ENCODE peak calls at places on chromosomes 11 and 22, in five cellular contexts. One of them, this sample, is unnamed.

GRCh38 chr22:43616645-43617044 is 195.5 kb downstream of the EFCAB6 start:
- DNase-seq in midbrain: no peak
- DNase-seq in effector memory CD4-positive, alpha-beta T cell: no peak
- DNase-seq in endothelial cell of umbilical vein: no peak
- DNase-seq in astrocyte: no peak
- DNase-seq in this sample: no peak

GRCh38 chr22:38869663-38870062 is 2.4 kb downstream of the CBX6 start:
- DNase-seq in midbrain: no peak
- DNase-seq in endothelial cell of umbilical vein: no peak
- DNase-seq in effector memory CD4-positive, alpha-beta T cell: no peak
- DNase-seq in astrocyte: no peak
- DNase-seq in this sample: no peak

GRCh38 chr11:63573881-63574855 is 11.0 kb upstream of the PLAAT2 start:
- DNase-seq in astrocyte: peak; percentile 55
- DNase-seq in endothelial cell of umbilical vein: peak; percentile 32
- DNase-seq in midbrain: peak; percentile 49
- DNase-seq in effector memory CD4-positive, alpha-beta T cell: no peak
- DNase-seq in this sample: no peak

GRCh38 chr22:29319072-29319471 is 3.6 kb upstream of the RASL10A start:
- DNase-seq in endothelial cell of umbilical vein: no peak
- DNase-seq in astrocyte: no peak
- DNase-seq in effector memory CD4-positive, alpha-beta T cell: no peak
- DNase-seq in midbrain: no peak
- DNase-seq in this sample: no peak

GRCh38 chr11:17273668-17274321 is 2.7 kb upstream of the NUCB2 start:
- DNase-seq in endothelial cell of umbilical vein: no peak
- DNase-seq in midbrain: no peak
- DNase-seq in effector memory CD4-positive, alpha-beta T cell: no peak
- DNase-seq in astrocyte: no peak
- DNase-seq in this sample: no peak

GRCh38 chr11:117426297-117426685 is 98.6 kb downstream of the CEP164 start:
- DNase-seq in astrocyte: no peak
- DNase-seq in effector memory CD4-positive, alpha-beta T cell: peak; percentile 27
- DNase-seq in midbrain: peak; percentile 64
- DNase-seq in endothelial cell of umbilical vein: peak; percentile 46
- DNase-seq in this sample: peak; percentile 51

GRCh38 chr11:108223449-108224149 is 732 bp downstream of the ATM start:
- DNase-seq in effector memory CD4-positive, alpha-beta T cell: no peak
- DNase-seq in endothelial cell of umbilical vein: no peak
- DNase-seq in astrocyte: peak; percentile 48
- DNase-seq in midbrain: no peak
- DNase-seq in this sample: no peak

GRCh38 chr11:62804310-62805043 is 763 bp downstream of the NXF1 start:
- DNase-seq in effector memory CD4-positive, alpha-beta T cell: no peak
- DNase-seq in astrocyte: peak; percentile 42
- DNase-seq in endothelial cell of umbilical vein: peak; percentile 76
- DNase-seq in midbrain: no peak
- DNase-seq in this sample: no peak

GRCh38 chr11:6719588-6719987 is 36.4 kb upstream of the MRPL17 start:
- DNase-seq in effector memory CD4-positive, alpha-beta T cell: no peak
- DNase-seq in midbrain: no peak
- DNase-seq in astrocyte: no peak
- DNase-seq in endothelial cell of umbilical vein: no peak
- DNase-seq in this sample: no peak

GRCh38 chr11:116852261-116853125 is 15.1 kb upstream of the APOA1 start:
- DNase-seq in midbrain: no peak
- DNase-seq in endothelial cell of umbilical vein: peak; percentile 63
- DNase-seq in effector memory CD4-positive, alpha-beta T cell: no peak
- DNase-seq in astrocyte: peak; percentile 49
- DNase-seq in this sample: no peak

GRCh38 chr11:125242141-125242780 is 77.7 kb downstream of the PKNOX2 start:
- DNase-seq in effector memory CD4-positive, alpha-beta T cell: no peak
- DNase-seq in astrocyte: no peak
- DNase-seq in midbrain: no peak
- DNase-seq in endothelial cell of umbilical vein: peak; percentile 19
- DNase-seq in this sample: no peak

GRCh38 chr11:65869643-65870306 is 2.8 kb downstream of the EFEMP2 start:
- DNase-seq in astrocyte: no peak
- DNase-seq in endothelial cell of umbilical vein: no peak
- DNase-seq in effector memory CD4-positive, alpha-beta T cell: no peak
- DNase-seq in midbrain: no peak
- DNase-seq in this sample: no peak

GRCh38 chr22:35987487-35987886 is 41.1 kb downstream of the RBFOX2 start:
- DNase-seq in astrocyte: no peak
- DNase-seq in effector memory CD4-positive, alpha-beta T cell: no peak
- DNase-seq in midbrain: no peak
- DNase-seq in endothelial cell of umbilical vein: no peak
- DNase-seq in this sample: no peak

GRCh38 chr11:117143390-117143789 is 697 bp upstream of the PAFAH1B2 start:
- DNase-seq in astrocyte: peak; percentile 45
- DNase-seq in endothelial cell of umbilical vein: no peak
- DNase-seq in effector memory CD4-positive, alpha-beta T cell: no peak
- DNase-seq in midbrain: no peak
- DNase-seq in this sample: no peak

GRCh38 chr11:9264381-9265210 is 554 bp downstream of the DENND5A start:
- DNase-seq in effector memory CD4-positive, alpha-beta T cell: no peak
- DNase-seq in endothelial cell of umbilical vein: peak; percentile 87
- DNase-seq in midbrain: peak; percentile 73
- DNase-seq in astrocyte: peak; percentile 67
- DNase-seq in this sample: no peak

GRCh38 chr11:34501500-34501899 is 12.1 kb downstream of the ELF5 start:
- DNase-seq in effector memory CD4-positive, alpha-beta T cell: no peak
- DNase-seq in astrocyte: peak; percentile 97
- DNase-seq in endothelial cell of umbilical vein: no peak
- DNase-seq in midbrain: peak; percentile 15
- DNase-seq in this sample: no peak

GRCh38 chr22:48405741-48406140 is 1421.9 kb downstream of the BRD1 start:
- DNase-seq in endothelial cell of umbilical vein: no peak
- DNase-seq in astrocyte: no peak
- DNase-seq in midbrain: no peak
- DNase-seq in effector memory CD4-positive, alpha-beta T cell: no peak
- DNase-seq in this sample: no peak

GRCh38 chr11:89487016-89487415 is 4.2 kb downstream of the NOX4 start:
- DNase-seq in astrocyte: peak; percentile 53
- DNase-seq in midbrain: no peak
- DNase-seq in endothelial cell of umbilical vein: peak; percentile 53
- DNase-seq in effector memory CD4-positive, alpha-beta T cell: no peak
- DNase-seq in this sample: no peak

GRCh38 chr11:61955031-61955415 is 4.9 kb downstream of the BEST1 start:
- DNase-seq in midbrain: peak; percentile 69
- DNase-seq in effector memory CD4-positive, alpha-beta T cell: no peak
- DNase-seq in endothelial cell of umbilical vein: no peak
- DNase-seq in astrocyte: peak; percentile 40
- DNase-seq in this sample: no peak

GRCh38 chr11:119109843-119110242 is 2.7 kb downstream of the C2CD2L start:
- DNase-seq in astrocyte: no peak
- DNase-seq in midbrain: no peak
- DNase-seq in endothelial cell of umbilical vein: no peak
- DNase-seq in effector memory CD4-positive, alpha-beta T cell: no peak
- DNase-seq in this sample: no peak

GRCh38 chr11:13260196-13260962 is 17.2 kb upstream of the BMAL1 start:
- DNase-seq in astrocyte: peak; percentile 8
- DNase-seq in effector memory CD4-positive, alpha-beta T cell: no peak
- DNase-seq in endothelial cell of umbilical vein: no peak
- DNase-seq in midbrain: no peak
- DNase-seq in this sample: no peak

GRCh38 chr11:14974021-14974698 is 2.0 kb upstream of the CALCA start:
- DNase-seq in astrocyte: no peak
- DNase-seq in midbrain: no peak
- DNase-seq in effector memory CD4-positive, alpha-beta T cell: no peak
- DNase-seq in endothelial cell of umbilical vein: peak; percentile 10
- DNase-seq in this sample: no peak

GRCh38 chr11:94635072-94635471 is 67.9 kb downstream of the PIWIL4 start:
- DNase-seq in midbrain: no peak
- DNase-seq in endothelial cell of umbilical vein: no peak
- DNase-seq in astrocyte: no peak
- DNase-seq in effector memory CD4-positive, alpha-beta T cell: no peak
- DNase-seq in this sample: no peak

GRCh38 chr22:46390652-46391301 is 55.3 kb downstream of the TRMU start:
- DNase-seq in endothelial cell of umbilical vein: peak; percentile 17
- DNase-seq in effector memory CD4-positive, alpha-beta T cell: no peak
- DNase-seq in midbrain: peak; percentile 0
- DNase-seq in astrocyte: peak; percentile 22
- DNase-seq in this sample: no peak